ENCODE peak calls at places on chromosomes 12 and 14, in six cellular contexts. G, F, I, Q, H and C are unnamed samples.

GRCh38 chr12:41011939-41012338 is 176.2 kb upstream of the PDZRN4 start:
- DNase-seq in H (no peak), F (no peak), Q (no peak), I (peak; percentile 9), G (no peak), C (no peak)

GRCh38 chr12:99810718-99811593 is 163.4 kb downstream of the GARIN6 start:
- DNase-seq in Q (peak; percentile 41), I (no peak), F (no peak), G (peak; percentile 55), H (peak; percentile 94), C (peak; percentile 10)

GRCh38 chr14:51593397-51593796 is 58.3 kb upstream of the FRMD6 start:
- DNase-seq in Q (peak; percentile 76), H (no peak), G (no peak), I (no peak), F (peak; percentile 48), C (no peak)

GRCh38 chr12:537772-538171 is 78.0 kb downstream of the B4GALNT3 start:
- DNase-seq in H (no peak), G (no peak), F (no peak), Q (no peak), I (no peak), C (no peak)

GRCh38 chr14:51491036-51491545 is 160.6 kb upstream of the FRMD6 start:
- DNase-seq in H (no peak), Q (no peak), F (no peak), I (no peak), G (no peak), C (no peak)

GRCh38 chr14:23362200-23362599 is 2.8 kb downstream of the EFS start:
- DNase-seq in G (peak; percentile 86), F (no peak), Q (peak; percentile 11), H (no peak), I (no peak), C (no peak)

GRCh38 chr12:53208877-53209463 is 1.9 kb upstream of the ITGB7 start:
- DNase-seq in G (no peak), H (no peak), I (no peak), Q (no peak), F (no peak), C (no peak)

GRCh38 chr14:73245401-73246325 is 8.4 kb downstream of the PAPLN start:
- DNase-seq in H (no peak), Q (no peak), F (no peak), G (no peak), I (no peak), C (no peak)

GRCh38 chr12:117977373-117977772 is 8.6 kb upstream of the KSR2 start:
- DNase-seq in Q (no peak), I (no peak), H (no peak), G (no peak), F (no peak), C (no peak)

GRCh38 chr12:115451785-115452736 is 768.1 kb upstream of the TBX3 start:
- DNase-seq in Q (no peak), G (peak; percentile 65), I (peak; percentile 61), H (no peak), F (no peak), C (no peak)

GRCh38 chr12:94898388-94898787 is 105.1 kb downstream of the NDUFA12 start:
- DNase-seq in I (no peak), H (no peak), Q (peak; percentile 17), G (no peak), F (no peak), C (no peak)